ENCODE peak calls at places on chromosomes 16 and 17, in eight cellular contexts. One of them, this sample, is unnamed.

GRCh38 chr16:61580579-61580978 is 455.7 kb downstream of the CDH8 start:
- DNase-seq in spleen: peak; percentile 73
- DNase-seq in IMR-90: no peak
- DNase-seq in body of pancreas: no peak
- DNase-seq in breast epithelium: no peak
- DNase-seq in stomach: no peak
- DNase-seq in esophagus squamous epithelium: no peak
- DNase-seq in lower leg skin: no peak
- DNase-seq in this sample: no peak

GRCh38 chr16:83171396-83171795 is 544.6 kb downstream of the CDH13 start:
- DNase-seq in spleen: no peak
- DNase-seq in IMR-90: no peak
- DNase-seq in body of pancreas: no peak
- DNase-seq in breast epithelium: no peak
- DNase-seq in stomach: no peak
- DNase-seq in esophagus squamous epithelium: no peak
- DNase-seq in lower leg skin: no peak
- DNase-seq in this sample: no peak

GRCh38 chr16:21150375-21151001 is at the start of gene DNAH3:
- DNase-seq in spleen: no peak
- DNase-seq in IMR-90: no peak
- DNase-seq in body of pancreas: peak; percentile 42
- DNase-seq in breast epithelium: peak; percentile 76
- DNase-seq in stomach: no peak
- DNase-seq in esophagus squamous epithelium: no peak
- DNase-seq in lower leg skin: no peak
- DNase-seq in this sample: no peak

GRCh38 chr17:82018152-82019041 is 4.3 kb downstream of the CENPX start:
- DNase-seq in spleen: no peak
- DNase-seq in IMR-90: no peak
- DNase-seq in body of pancreas: peak; percentile 36
- DNase-seq in breast epithelium: no peak
- DNase-seq in stomach: peak; percentile 70
- DNase-seq in esophagus squamous epithelium: no peak
- DNase-seq in lower leg skin: no peak
- DNase-seq in this sample: no peak

GRCh38 chr17:82128287-82128686 is 30.3 kb upstream of the FASN start:
- DNase-seq in spleen: no peak
- DNase-seq in IMR-90: no peak
- DNase-seq in body of pancreas: no peak
- DNase-seq in breast epithelium: no peak
- DNase-seq in stomach: no peak
- DNase-seq in esophagus squamous epithelium: no peak
- DNase-seq in lower leg skin: no peak
- DNase-seq in this sample: no peak

GRCh38 chr17:58308985-58309917 is 19.3 kb downstream of the TSPOAP1 start:
- DNase-seq in spleen: no peak
- DNase-seq in IMR-90: no peak
- DNase-seq in body of pancreas: no peak
- DNase-seq in breast epithelium: peak; percentile 10
- DNase-seq in stomach: peak; percentile 17
- DNase-seq in esophagus squamous epithelium: no peak
- DNase-seq in lower leg skin: no peak
- DNase-seq in this sample: peak; percentile 89

GRCh38 chr16:88686439-88687253 is at the start of gene SNAI3:
- DNase-seq in spleen: peak; percentile 98
- DNase-seq in IMR-90: peak; percentile 24
- DNase-seq in body of pancreas: peak; percentile 94
- DNase-seq in breast epithelium: peak; percentile 81
- DNase-seq in stomach: peak; percentile 95
- DNase-seq in esophagus squamous epithelium: no peak
- DNase-seq in lower leg skin: peak; percentile 70
- DNase-seq in this sample: no peak

GRCh38 chr17:58200024-58200633 is 7.6 kb downstream of the EPX start:
- DNase-seq in spleen: peak; percentile 82
- DNase-seq in IMR-90: peak; percentile 36
- DNase-seq in body of pancreas: peak; percentile 67
- DNase-seq in breast epithelium: no peak
- DNase-seq in stomach: peak; percentile 46
- DNase-seq in esophagus squamous epithelium: no peak
- DNase-seq in lower leg skin: no peak
- DNase-seq in this sample: no peak

GRCh38 chr16:68445458-68445857 is 2.9 kb downstream of the SMPD3 start:
- DNase-seq in spleen: no peak
- DNase-seq in IMR-90: peak; percentile 5
- DNase-seq in body of pancreas: peak; percentile 58
- DNase-seq in breast epithelium: no peak
- DNase-seq in stomach: peak; percentile 70
- DNase-seq in esophagus squamous epithelium: no peak
- DNase-seq in lower leg skin: no peak
- DNase-seq in this sample: no peak

GRCh38 chr17:78645421-78646295 is 68.5 kb upstream of the DNAH17 start:
- DNase-seq in spleen: peak; percentile 92
- DNase-seq in IMR-90: peak; percentile 34
- DNase-seq in body of pancreas: peak; percentile 39
- DNase-seq in breast epithelium: peak; percentile 23
- DNase-seq in stomach: peak; percentile 57
- DNase-seq in esophagus squamous epithelium: peak; percentile 47
- DNase-seq in lower leg skin: peak; percentile 68
- DNase-seq in this sample: peak; percentile 94

DNA sequence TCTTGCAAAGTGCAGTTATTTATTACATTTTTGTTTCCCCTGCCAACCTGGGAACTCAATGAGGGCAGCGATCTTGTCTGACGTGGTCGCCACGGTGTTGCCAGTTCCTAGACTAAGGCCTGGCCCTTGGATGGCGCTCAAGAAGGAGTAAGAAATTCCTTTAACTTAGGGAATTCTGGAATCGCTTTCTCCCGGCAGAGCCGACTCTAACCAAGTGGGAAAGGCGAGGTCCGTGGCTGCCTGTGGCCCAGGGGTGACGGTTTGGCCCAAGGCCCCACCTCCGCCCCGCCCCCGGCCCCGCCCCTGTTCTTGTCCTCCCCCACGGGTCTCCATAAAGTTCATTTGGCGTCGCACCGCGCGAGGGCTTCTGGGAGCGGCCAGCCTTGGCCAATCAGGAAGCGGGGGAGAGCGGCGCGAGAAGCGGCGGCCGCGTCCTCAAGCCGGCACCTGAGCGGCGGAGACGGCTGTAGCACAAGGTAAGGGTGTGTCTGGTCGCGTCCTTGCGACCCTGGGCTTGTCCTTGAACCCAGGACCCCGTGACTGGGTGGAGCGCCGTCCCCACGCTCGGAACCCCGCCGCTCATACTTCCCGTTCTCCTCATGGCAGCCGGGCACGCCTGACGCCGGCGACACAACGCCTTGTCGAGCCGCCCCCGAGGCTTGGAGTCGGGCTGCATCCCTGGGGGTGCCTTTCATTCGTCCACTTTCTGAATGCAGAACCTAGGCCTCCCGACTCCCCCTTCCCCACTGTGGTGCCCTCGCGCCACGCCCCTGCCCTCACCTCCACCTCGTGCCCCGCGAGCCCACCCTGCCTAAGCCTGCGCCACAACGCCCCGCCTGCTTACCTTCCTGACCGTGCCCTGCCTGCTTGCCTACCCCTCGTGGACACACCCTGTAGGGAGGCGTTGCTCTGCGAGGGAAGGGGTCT is at the start of gene NUP93:
- DNase-seq in spleen: peak; percentile 97
- DNase-seq in IMR-90: peak; percentile 90
- DNase-seq in body of pancreas: peak; percentile 94
- DNase-seq in breast epithelium: peak; percentile 91
- DNase-seq in stomach: peak; percentile 94
- DNase-seq in esophagus squamous epithelium: peak; percentile 59
- DNase-seq in lower leg skin: peak; percentile 88
- DNase-seq in this sample: peak; percentile 98
- TF ChIP-seq CTCF in spleen: peak; percentile 33
- TF ChIP-seq CTCF in IMR-90: no peak
- TF ChIP-seq CTCF in body of pancreas: no peak
- TF ChIP-seq CTCF in breast epithelium: no peak
- TF ChIP-seq CTCF in stomach: no peak
- TF ChIP-seq CTCF in esophagus squamous epithelium: peak; percentile 3
- TF ChIP-seq CTCF in lower leg skin: no peak
- TF ChIP-seq CTCF in this sample: no peak

GRCh38 chr16:1341495-1342388 is 8.3 kb downstream of the BAIAP3 start:
- DNase-seq in spleen: no peak
- DNase-seq in IMR-90: no peak
- DNase-seq in body of pancreas: no peak
- DNase-seq in breast epithelium: no peak
- DNase-seq in stomach: no peak
- DNase-seq in esophagus squamous epithelium: no peak
- DNase-seq in lower leg skin: no peak
- DNase-seq in this sample: no peak

GRCh38 chr16:1342526-1343427 is 8.9 kb downstream of the TSR3 start:
- DNase-seq in spleen: peak; percentile 98
- DNase-seq in IMR-90: peak; percentile 82
- DNase-seq in body of pancreas: peak; percentile 99
- DNase-seq in breast epithelium: peak; percentile 98
- DNase-seq in stomach: peak; percentile 98
- DNase-seq in esophagus squamous epithelium: peak; percentile 79
- DNase-seq in lower leg skin: peak; percentile 92
- DNase-seq in this sample: peak; percentile 98

GRCh38 chr16:1345087-1345486 is 6.6 kb downstream of the TSR3 start:
- DNase-seq in spleen: no peak
- DNase-seq in IMR-90: no peak
- DNase-seq in body of pancreas: no peak
- DNase-seq in breast epithelium: no peak
- DNase-seq in stomach: no peak
- DNase-seq in esophagus squamous epithelium: no peak
- DNase-seq in lower leg skin: no peak
- DNase-seq in this sample: no peak

GRCh38 chr16:1344499-1344898 is 7.2 kb downstream of the TSR3 start:
- DNase-seq in spleen: no peak
- DNase-seq in IMR-90: no peak
- DNase-seq in body of pancreas: no peak
- DNase-seq in breast epithelium: no peak
- DNase-seq in stomach: no peak
- DNase-seq in esophagus squamous epithelium: no peak
- DNase-seq in lower leg skin: no peak
- DNase-seq in this sample: no peak

DNA sequence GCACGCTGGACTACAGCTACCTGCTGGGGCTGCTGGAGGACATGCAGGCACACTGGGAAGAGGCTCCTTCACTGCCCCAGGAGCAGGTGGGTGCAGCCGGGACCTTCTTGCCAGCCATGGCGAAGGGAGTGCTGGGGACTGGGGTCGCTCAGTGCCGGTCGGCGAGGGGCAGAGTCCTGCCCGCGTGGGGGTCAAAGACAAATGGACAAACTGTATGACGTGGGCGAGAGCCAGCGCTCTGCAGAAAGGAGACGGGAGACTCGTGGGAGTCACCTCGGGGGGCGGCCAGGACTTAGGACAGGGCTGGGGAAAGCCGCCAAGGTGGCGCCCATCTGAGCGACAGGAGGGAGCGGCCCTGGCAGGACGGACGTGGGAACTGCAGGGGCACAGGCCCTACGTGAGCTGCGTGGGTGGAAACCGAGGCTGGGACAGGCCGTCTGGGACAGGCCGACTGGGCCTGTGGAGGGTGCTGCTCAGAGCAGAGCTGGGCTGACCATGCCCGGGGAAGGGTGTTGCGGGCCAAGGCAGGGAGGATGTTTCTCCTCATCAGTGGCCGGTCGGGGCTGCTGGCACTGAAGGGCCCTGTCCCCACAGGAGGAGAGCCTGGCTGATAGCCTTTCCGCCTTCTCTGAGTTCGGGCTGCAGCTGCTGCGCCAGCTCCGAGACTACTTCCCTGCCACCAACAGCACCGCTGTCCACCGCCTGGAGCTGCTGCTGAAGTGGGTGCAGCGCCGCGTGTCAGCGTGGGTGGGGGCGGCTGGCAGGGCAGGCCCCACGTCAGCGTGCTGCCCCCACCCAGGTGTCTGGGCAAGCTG is 8.0 kb downstream of the TSR3 start:
- DNase-seq in spleen: no peak
- DNase-seq in IMR-90: no peak
- DNase-seq in body of pancreas: peak; percentile 40
- DNase-seq in breast epithelium: no peak
- DNase-seq in stomach: no peak
- DNase-seq in esophagus squamous epithelium: no peak
- DNase-seq in lower leg skin: no peak
- DNase-seq in this sample: no peak
- H3K4me3 ChIP-seq in spleen: peak overlapping the region; percentile 35
- H3K4me3 ChIP-seq in IMR-90: no peak overlapping the region
- H3K4me3 ChIP-seq in body of pancreas: no peak overlapping the region
- H3K4me3 ChIP-seq in breast epithelium: peak overlapping the region; percentile 44
- H3K4me3 ChIP-seq in stomach: peak overlapping the region; percentile 44
- H3K4me3 ChIP-seq in esophagus squamous epithelium: peak overlapping the region; percentile 10
- H3K4me3 ChIP-seq in lower leg skin: no peak overlapping the region
- H3K4me3 ChIP-seq in this sample: peak overlapping the region; percentile 32

GRCh38 chr16:85914423-85914794 is 15.4 kb downstream of the IRF8 start:
- DNase-seq in spleen: peak; percentile 68
- DNase-seq in IMR-90: no peak
- DNase-seq in body of pancreas: no peak
- DNase-seq in breast epithelium: no peak
- DNase-seq in stomach: no peak
- DNase-seq in esophagus squamous epithelium: no peak
- DNase-seq in lower leg skin: no peak
- DNase-seq in this sample: no peak

GRCh38 chr16:85915125-85915845 is 16.3 kb downstream of the IRF8 start:
- DNase-seq in spleen: peak; percentile 76
- DNase-seq in IMR-90: no peak
- DNase-seq in body of pancreas: peak; percentile 79
- DNase-seq in breast epithelium: no peak
- DNase-seq in stomach: no peak
- DNase-seq in esophagus squamous epithelium: no peak
- DNase-seq in lower leg skin: no peak
- DNase-seq in this sample: no peak

GRCh38 chr16:85913141-85913601 is 14.2 kb downstream of the IRF8 start:
- DNase-seq in spleen: peak; percentile 72
- DNase-seq in IMR-90: no peak
- DNase-seq in body of pancreas: no peak
- DNase-seq in breast epithelium: no peak
- DNase-seq in stomach: no peak
- DNase-seq in esophagus squamous epithelium: no peak
- DNase-seq in lower leg skin: no peak
- DNase-seq in this sample: no peak

GRCh38 chr16:85912271-85912974 is 13.5 kb downstream of the IRF8 start:
- DNase-seq in spleen: peak; percentile 51
- DNase-seq in IMR-90: peak; percentile 36
- DNase-seq in body of pancreas: peak; percentile 29
- DNase-seq in breast epithelium: no peak
- DNase-seq in stomach: no peak
- DNase-seq in esophagus squamous epithelium: no peak
- DNase-seq in lower leg skin: peak; percentile 51
- DNase-seq in this sample: no peak

GRCh38 chr16:85913688-85914422 is 14.9 kb downstream of the IRF8 start:
- DNase-seq in spleen: peak; percentile 71
- DNase-seq in IMR-90: no peak
- DNase-seq in body of pancreas: no peak
- DNase-seq in breast epithelium: no peak
- DNase-seq in stomach: no peak
- DNase-seq in esophagus squamous epithelium: no peak
- DNase-seq in lower leg skin: no peak
- DNase-seq in this sample: no peak
- TF ChIP-seq POLR2A in spleen: no peak
- TF ChIP-seq POLR2A in IMR-90: no peak
- TF ChIP-seq POLR2A in body of pancreas: no peak
- TF ChIP-seq POLR2A in breast epithelium: no peak
- TF ChIP-seq POLR2A in stomach: no peak
- TF ChIP-seq POLR2A in esophagus squamous epithelium: no peak
- TF ChIP-seq POLR2A in lower leg skin: no peak
- TF ChIP-seq POLR2A in this sample: no peak

GRCh38 chr16:10994571-10994970 is 50.2 kb downstream of the CLEC16A start:
- DNase-seq in spleen: no peak
- DNase-seq in IMR-90: no peak
- DNase-seq in body of pancreas: no peak
- DNase-seq in breast epithelium: no peak
- DNase-seq in stomach: no peak
- DNase-seq in esophagus squamous epithelium: no peak
- DNase-seq in lower leg skin: no peak
- DNase-seq in this sample: no peak
- TF ChIP-seq CTCF in spleen: no peak
- TF ChIP-seq CTCF in IMR-90: no peak
- TF ChIP-seq CTCF in body of pancreas: no peak
- TF ChIP-seq CTCF in breast epithelium: no peak
- TF ChIP-seq CTCF in stomach: no peak
- TF ChIP-seq CTCF in esophagus squamous epithelium: no peak
- TF ChIP-seq CTCF in lower leg skin: no peak
- TF ChIP-seq CTCF in this sample: no peak

This sample was measured in esophagus muscularis mucosa.